ENCODE peak calls at places on chromosome 14, in seven cellular contexts. One of them, this sample, is unnamed.

GRCh38 chr14:22500525-22500924 is 88.5 kb downstream of the DAD1 start:
- DNase-seq in AG08395: no peak
- DNase-seq in HEK293T: no peak
- DNase-seq in sigmoid colon: no peak
- DNase-seq in hippocampal formation: no peak
- DNase-seq in COR-L47: no peak
- DNase-seq in naive thymus-derived CD8-positive, alpha-beta T cell: no peak
- DNase-seq in this sample: no peak

GRCh38 chr14:64447890-64448667 is 17.2 kb upstream of the AKAP5 start:
- DNase-seq in naive thymus-derived CD8-positive, alpha-beta T cell: no peak
- DNase-seq in sigmoid colon: no peak
- DNase-seq in HEK293T: no peak
- DNase-seq in COR-L47: no peak
- DNase-seq in AG08395: no peak
- DNase-seq in hippocampal formation: no peak
- DNase-seq in this sample: no peak

GRCh38 chr14:70879448-70879847 is 27.8 kb upstream of the PCNX1 start:
- DNase-seq in hippocampal formation: no peak
- DNase-seq in HEK293T: no peak
- DNase-seq in naive thymus-derived CD8-positive, alpha-beta T cell: no peak
- DNase-seq in sigmoid colon: no peak
- DNase-seq in COR-L47: no peak
- DNase-seq in AG08395: no peak
- DNase-seq in this sample: no peak

GRCh38 chr14:92531151-92531873 is 17.7 kb downstream of the RIN3 start:
- DNase-seq in sigmoid colon: peak; percentile 63
- DNase-seq in naive thymus-derived CD8-positive, alpha-beta T cell: peak; percentile 55
- DNase-seq in HEK293T: no peak
- DNase-seq in COR-L47: no peak
- DNase-seq in hippocampal formation: no peak
- DNase-seq in AG08395: no peak
- DNase-seq in this sample: no peak

GRCh38 chr14:89276424-89276975 is 140.5 kb downstream of the FOXN3 start:
- DNase-seq in COR-L47: no peak
- DNase-seq in HEK293T: no peak
- DNase-seq in AG08395: no peak
- DNase-seq in sigmoid colon: no peak
- DNase-seq in hippocampal formation: no peak
- DNase-seq in naive thymus-derived CD8-positive, alpha-beta T cell: no peak
- DNase-seq in this sample: no peak

GRCh38 chr14:96072076-96072475 is 32.9 kb downstream of the C14orf132 start:
- DNase-seq in naive thymus-derived CD8-positive, alpha-beta T cell: no peak
- DNase-seq in hippocampal formation: no peak
- DNase-seq in COR-L47: no peak
- DNase-seq in HEK293T: no peak
- DNase-seq in AG08395: no peak
- DNase-seq in sigmoid colon: no peak
- DNase-seq in this sample: peak; percentile 56

GRCh38 chr14:103641181-103641580 is 12.2 kb downstream of the KLC1 start:
- DNase-seq in naive thymus-derived CD8-positive, alpha-beta T cell: no peak
- DNase-seq in AG08395: peak; percentile 53
- DNase-seq in HEK293T: no peak
- DNase-seq in sigmoid colon: no peak
- DNase-seq in hippocampal formation: no peak
- DNase-seq in COR-L47: no peak
- DNase-seq in this sample: no peak

GRCh38 chr14:83164016-83164415 is 1630.4 kb upstream of the SEL1L start:
- DNase-seq in hippocampal formation: no peak
- DNase-seq in naive thymus-derived CD8-positive, alpha-beta T cell: no peak
- DNase-seq in COR-L47: no peak
- DNase-seq in AG08395: peak; percentile 50
- DNase-seq in HEK293T: no peak
- DNase-seq in sigmoid colon: no peak
- DNase-seq in this sample: no peak

GRCh38 chr14:68669644-68670343 is 123.1 kb downstream of the ZFP36L1 start:
- DNase-seq in AG08395: no peak
- DNase-seq in naive thymus-derived CD8-positive, alpha-beta T cell: no peak
- DNase-seq in HEK293T: no peak
- DNase-seq in hippocampal formation: no peak
- DNase-seq in sigmoid colon: peak; percentile 64
- DNase-seq in COR-L47: no peak
- DNase-seq in this sample: no peak